ENCODE peak calls at places on chromosomes 6 and 20, in five cellular contexts. G is tibial nerve, C is heart left ventricle, A is pancreas, L is tibial artery. Z is an unnamed sample.

GRCh38 chr6:104591573-104592334 is 268.0 kb downstream of the HACE1 start:
- DNase-seq in G (no peak), C (no peak), A (no peak), L (no peak), Z (peak; percentile 12)

GRCh38 chr6:31178143-31179041 is 7.9 kb upstream of the POU5F1 start:
- DNase-seq in G (no peak), C (no peak), A (peak; percentile 2), L (no peak), Z (no peak)

GRCh38 chr6:169190144-169190584 is 63.5 kb downstream of the THBS2 start:
- DNase-seq in G (peak; percentile 54), C (peak; percentile 87), A (no peak), L (peak; percentile 82), Z (peak; percentile 90)

GRCh38 chr6:27617046-27617687 is 144.3 kb upstream of the ZNF184 start:
- DNase-seq in G (no peak), C (no peak), A (no peak), L (no peak), Z (no peak)

GRCh38 chr20:58021481-58021880 is 207.0 kb downstream of the ANKRD60 start:
- DNase-seq in G (peak; percentile 37), C (no peak), A (no peak), L (peak; percentile 56), Z (no peak)

GRCh38 chr6:106165885-106166485 is 79.8 kb downstream of the PRDM1 start:
- DNase-seq in G (no peak), C (no peak), A (no peak), L (no peak), Z (no peak)

GRCh38 chr6:90428514-90428913 is 131.9 kb upstream of the BACH2 start:
- DNase-seq in G (no peak), C (no peak), A (no peak), L (no peak), Z (no peak)

GRCh38 chr6:43825187-43826115 is 55.4 kb downstream of the VEGFA start:
- DNase-seq in G (no peak), C (no peak), A (peak; percentile 72), L (no peak), Z (no peak)

GRCh38 chr6:53565886-53566285 is 21.0 kb upstream of the GCLC start:
- DNase-seq in G (no peak), C (no peak), A (no peak), L (no peak), Z (no peak)

GRCh38 chr6:70599187-70599586 is 32.5 kb downstream of the SDHAF4 start:
- DNase-seq in G (no peak), C (no peak), A (no peak), L (no peak), Z (no peak)

GRCh38 chr6:118873239-118873638 is 20.7 kb upstream of the ASF1A start:
- DNase-seq in G (no peak), C (no peak), A (no peak), L (no peak), Z (no peak)

GRCh38 chr20:50099121-50099520 is 13.8 kb downstream of the UBE2V1 start:
- DNase-seq in G (no peak), C (no peak), A (no peak), L (no peak), Z (no peak)

GRCh38 chr6:13927203-13927602 is 2.5 kb downstream of the RNF182 start:
- DNase-seq in G (no peak), C (no peak), A (no peak), L (no peak), Z (no peak)

GRCh38 chr6:25229671-25230321 is 49.4 kb upstream of the CARMIL1 start:
- DNase-seq in G (no peak), C (no peak), A (no peak), L (no peak), Z (peak; percentile 93)

GRCh38 chr6:44667226-44667625 is 279.7 kb downstream of the CDC5L start:
- DNase-seq in G (no peak), C (no peak), A (no peak), L (no peak), Z (peak; percentile 95)

GRCh38 chr6:135277422-135277821 is 96.3 kb downstream of the MYB start:
- DNase-seq in G (no peak), C (no peak), A (no peak), L (no peak), Z (no peak)

GRCh38 chr6:150091466-150091865 is 22.5 kb upstream of the ULBP3 start:
- DNase-seq in G (no peak), C (no peak), A (no peak), L (no peak), Z (no peak)

GRCh38 chr6:54214286-54214685 is 94.0 kb upstream of the TINAG start:
- DNase-seq in G (no peak), C (no peak), A (no peak), L (no peak), Z (no peak)

GRCh38 chr6:28673800-28674671 is 148.4 kb downstream of the GPX5 start:
- DNase-seq in G (no peak), C (no peak), A (no peak), L (no peak), Z (peak; percentile 16)

GRCh38 chr6:163878656-163879055 is 464.1 kb downstream of the QKI start:
- DNase-seq in G (no peak), C (no peak), A (no peak), L (no peak), Z (no peak)

GRCh38 chr6:168746013-168746412 is 305.0 kb downstream of the SMOC2 start:
- DNase-seq in G (no peak), C (no peak), A (no peak), L (no peak), Z (no peak)

GRCh38 chr6:112030965-112031660 is 22.8 kb upstream of the CCN6 start:
- DNase-seq in G (no peak), C (no peak), A (no peak), L (peak; percentile 40), Z (no peak)

GRCh38 chr20:53679597-53680309 is 86.1 kb upstream of the ZNF217 start:
- DNase-seq in G (no peak), C (no peak), A (no peak), L (no peak), Z (no peak)

GRCh38 chr20:53678990-53679596 is 85.5 kb upstream of the ZNF217 start:
- DNase-seq in G (no peak), C (no peak), A (no peak), L (no peak), Z (no peak)

GRCh38 chr20:53677447-53678314 is 84.0 kb upstream of the ZNF217 start:
- DNase-seq in G (no peak), C (no peak), A (no peak), L (peak; percentile 45), Z (no peak)

GRCh38 chr20:53676987-53677386 is 83.3 kb upstream of the ZNF217 start:
- DNase-seq in G (no peak), C (no peak), A (no peak), L (no peak), Z (no peak)

GRCh38 chr20:53678315-53678989 is 84.8 kb upstream of the ZNF217 start:
- DNase-seq in G (no peak), C (no peak), A (no peak), L (no peak), Z (no peak)
- TF ChIP-seq CTCF in G (no peak), C (no peak), A (no peak), L (no peak), Z (no peak)

DNA sequence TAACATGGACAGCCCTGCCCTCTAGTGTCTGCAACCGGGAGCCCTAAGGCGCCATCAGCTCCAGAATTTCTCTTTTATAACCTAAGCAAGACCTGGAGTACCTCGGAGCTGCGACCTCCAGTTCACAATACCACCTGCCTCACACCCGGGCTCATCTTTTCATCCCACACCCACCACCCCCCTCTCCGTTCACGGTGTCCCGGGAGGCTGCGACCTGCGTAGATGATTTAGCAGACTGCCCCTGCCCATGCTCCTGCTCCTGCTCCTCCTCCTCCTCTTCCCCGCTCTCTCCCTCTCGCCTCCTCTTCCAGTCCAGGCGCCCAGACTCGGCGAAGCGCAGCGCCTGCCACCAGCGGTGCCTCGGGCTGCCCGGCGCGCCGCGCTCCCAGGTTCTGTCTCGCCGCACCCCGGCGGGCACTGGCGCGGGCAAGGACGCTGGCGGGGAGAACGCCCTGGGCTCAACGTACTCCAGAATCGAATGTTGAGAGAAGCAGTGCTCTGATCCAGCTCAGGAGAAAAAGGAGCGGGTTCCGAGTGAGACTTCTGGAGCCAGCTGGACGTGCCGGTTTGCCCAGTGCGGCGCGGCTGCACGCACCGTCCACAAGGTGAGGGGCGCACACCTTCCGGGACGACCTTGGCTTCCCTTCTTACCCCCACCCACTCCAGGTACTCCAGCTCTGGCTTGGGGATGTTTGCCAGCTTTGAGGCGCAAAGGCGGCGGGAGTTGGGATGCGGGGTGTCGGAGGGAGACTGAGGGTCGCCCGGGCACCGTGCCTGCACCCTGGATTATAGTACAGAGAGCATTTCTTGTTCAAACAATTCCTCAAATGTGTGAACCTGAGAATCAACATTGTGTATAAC is at the start of gene HTR1E:
- DNase-seq in G (no peak), C (peak; percentile 42), A (peak; percentile 68), L (no peak), Z (no peak)
- H3K4me3 ChIP-seq in G (no peak within 1 kb of the TSS), C (no peak within 1 kb of the TSS), A (peak within 1 kb of the TSS; percentile 34), L (peak within 1 kb of the TSS; percentile 34), Z (no peak within 1 kb of the TSS)

DNA sequence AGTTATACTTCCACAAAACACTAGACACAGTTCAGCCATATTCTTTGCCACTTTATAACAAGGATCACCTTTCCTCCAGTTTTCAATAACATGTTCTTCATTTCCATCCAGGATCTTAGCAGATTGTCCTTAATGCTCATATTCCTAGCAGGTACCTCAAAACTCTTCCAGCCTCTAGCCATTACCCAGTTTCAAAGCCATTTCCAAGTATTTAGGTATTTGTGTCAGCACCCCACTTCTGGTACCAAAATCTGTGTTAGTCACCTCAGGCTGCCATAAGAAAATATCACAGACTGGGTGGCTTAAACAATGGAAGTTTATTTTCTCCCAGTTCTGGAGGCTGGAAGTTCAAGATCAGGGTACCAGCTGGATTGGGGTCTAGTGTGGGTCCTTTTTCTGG is 23.2 kb upstream of the SLC22A23 start:
- DNase-seq in G (no peak), C (no peak), A (no peak), L (no peak), Z (no peak)
- TF ChIP-seq CTCF in G (no peak), C (no peak), A (no peak), L (no peak), Z (no peak)

DNA sequence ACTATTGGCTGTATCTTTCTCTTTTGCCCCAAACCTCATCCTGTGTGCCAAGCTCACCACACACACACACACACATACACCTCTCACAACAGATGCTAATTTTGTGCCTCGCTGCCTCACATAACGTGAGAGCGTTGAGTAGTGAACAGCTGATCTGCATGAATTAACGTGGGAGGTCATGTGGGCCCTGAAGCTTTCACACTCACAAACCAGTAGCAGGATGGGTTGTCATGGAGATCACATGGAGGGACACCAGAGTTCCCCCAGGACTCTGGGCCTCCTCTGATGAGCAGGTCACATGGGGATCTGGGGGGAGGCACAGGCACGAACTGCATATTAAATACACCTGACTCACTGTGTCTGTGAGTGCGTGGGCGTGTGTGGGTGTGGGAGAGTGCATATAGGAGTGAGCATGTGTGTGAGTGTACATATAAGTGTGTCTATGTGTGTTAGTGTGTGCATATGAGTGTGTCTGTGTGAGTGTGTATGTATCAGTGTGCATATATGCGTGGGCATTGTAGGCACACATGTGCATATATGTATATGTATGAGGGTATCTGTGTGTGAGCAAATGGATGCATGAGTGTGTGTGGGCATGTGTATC is 62.7 kb upstream of the SULF2 start:
- DNase-seq in G (no peak), C (no peak), A (no peak), L (no peak), Z (no peak)
- H3K4me3 ChIP-seq in G (no peak overlapping the region), C (no peak overlapping the region), A (no peak overlapping the region), L (no peak overlapping the region), Z (no peak overlapping the region)

Z was measured in AG04449.